ENCODE peak calls at places on chromosome 20, in nine cellular contexts. M, O, X, R, V, Y, G, K and I are unnamed samples.

GRCh38 chr20:22821826-22822225 is 213.3 kb upstream of the SSTR4 start:
- DNase-seq in M (no peak), O (no peak), X (no peak), R (no peak), V (no peak), Y (no peak), G (no peak), K (no peak), I (no peak)

GRCh38 chr20:5161536-5162164 is 34.8 kb downstream of the CDS2 start:
- DNase-seq in M (no peak), O (no peak), X (no peak), R (no peak), V (no peak), Y (no peak), G (no peak), K (no peak), I (no peak)

GRCh38 chr20:63592661-63593060 is 18.6 kb upstream of the HELZ2 start:
- DNase-seq in M (no peak), O (no peak), X (no peak), R (no peak), V (no peak), Y (no peak), G (no peak), K (no peak), I (no peak)

GRCh38 chr20:9392892-9393857 is 121.2 kb upstream of the LAMP5 start:
- DNase-seq in M (peak), O (peak), X (peak), R (peak), V (peak), Y (peak), G (peak), K (peak), I (peak)

GRCh38 chr20:16397053-16397452 is 176.2 kb downstream of the KIF16B start:
- DNase-seq in M (no peak), O (no peak), X (peak), R (no peak), V (no peak), Y (peak), G (no peak), K (peak), I (peak)

GRCh38 chr20:34525709-34526416 is 9.6 kb downstream of the DYNLRB1 start:
- DNase-seq in M (peak), O (peak), X (peak), R (no peak), V (peak), Y (peak), G (peak), K (peak), I (peak)

GRCh38 chr20:20017001-20017851 is at the start of gene NAA20:
- DNase-seq in M (peak), O (peak), X (peak), R (peak), V (peak), Y (peak), G (peak), K (peak), I (peak)

GRCh38 chr20:64244870-64245603 is 10.5 kb upstream of the PCMTD2 start:
- DNase-seq in M (no peak), O (no peak), X (no peak), R (no peak), V (no peak), Y (no peak), G (no peak), K (no peak), I (no peak)

GRCh38 chr20:49475979-49476378 is 6.5 kb downstream of the KCNB1 start:
- DNase-seq in M (no peak), O (no peak), X (no peak), R (no peak), V (no peak), Y (no peak), G (no peak), K (peak), I (no peak)

GRCh38 chr20:4076671-4077070 is 61.3 kb upstream of the RNF24 start:
- DNase-seq in M (peak), O (peak), X (peak), R (no peak), V (no peak), Y (no peak), G (no peak), K (peak), I (peak)

GRCh38 chr20:47529840-47530239 is 28.2 kb downstream of the NCOA3 start:
- DNase-seq in M (no peak), O (peak), X (no peak), R (no peak), V (no peak), Y (no peak), G (no peak), K (peak), I (no peak)

GRCh38 chr20:19205999-19206398 is 6.4 kb upstream of the SLC24A3 start:
- DNase-seq in M (peak), O (peak), X (peak), R (peak), V (peak), Y (peak), G (peak), K (peak), I (peak)

GRCh38 chr20:21139881-21140566 is 14.1 kb downstream of the KIZ start:
- DNase-seq in M (no peak), O (no peak), X (no peak), R (no peak), V (no peak), Y (no peak), G (peak), K (no peak), I (no peak)

GRCh38 chr20:59525500-59526241 is 78.7 kb upstream of the PHACTR3 start:
- DNase-seq in M (peak), O (peak), X (peak), R (peak), V (peak), Y (peak), G (peak), K (peak), I (peak)

GRCh38 chr20:63023071-63023835 is 16.5 kb upstream of the BHLHE23 start:
- DNase-seq in M (no peak), O (no peak), X (no peak), R (no peak), V (no peak), Y (no peak), G (no peak), K (no peak), I (no peak)

GRCh38 chr20:53089866-53090265 is 117.7 kb downstream of the TSHZ2 start:
- DNase-seq in M (no peak), O (no peak), X (no peak), R (no peak), V (no peak), Y (no peak), G (no peak), K (no peak), I (no peak)

GRCh38 chr20:61784801-61785566 is 280.7 kb downstream of the TAF4 start:
- DNase-seq in M (no peak), O (no peak), X (no peak), R (no peak), V (no peak), Y (no peak), G (no peak), K (no peak), I (no peak)
- TF ChIP-seq CTCF in M (no peak), O (no peak), X (no peak), R (no peak), V (no peak), Y (no peak), G (no peak), K (no peak), I (no peak)

DNA sequence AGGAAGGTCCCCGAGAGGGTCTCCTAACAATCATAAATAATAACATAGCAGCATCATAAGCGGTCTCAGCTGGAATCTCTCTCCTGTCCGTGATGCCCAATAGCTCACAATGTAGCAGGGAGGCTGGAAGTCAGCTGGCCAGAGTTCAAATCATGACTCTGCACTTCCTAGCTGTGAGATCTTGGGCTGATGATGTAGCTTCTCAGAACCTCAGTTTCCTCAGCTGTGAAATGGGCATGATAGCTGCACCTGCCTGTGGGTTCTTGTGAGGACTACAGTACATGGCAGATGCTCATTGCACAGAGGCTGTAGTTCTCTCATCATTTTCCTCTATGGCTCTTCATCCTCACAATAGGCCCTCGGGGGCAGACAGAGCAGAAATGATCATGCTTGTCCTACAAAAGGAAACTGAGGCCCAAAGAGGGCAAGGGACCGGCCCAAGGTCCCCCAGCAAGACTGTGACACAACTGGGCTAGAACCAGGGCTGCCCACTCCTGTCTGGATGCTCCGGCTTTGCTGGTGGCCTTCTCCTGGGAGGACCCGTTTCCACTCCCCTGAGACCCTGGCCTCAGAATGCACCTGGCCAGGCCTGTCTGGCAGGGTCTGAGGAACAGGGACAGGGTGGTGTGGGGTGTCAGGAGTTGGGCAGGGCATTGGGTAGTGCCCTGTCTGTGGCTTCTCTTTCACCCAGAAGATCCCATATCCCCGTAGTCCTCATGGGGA is 17.7 kb downstream of the SLC12A5 start:
- DNase-seq in M (no peak), O (no peak), X (no peak), R (no peak), V (no peak), Y (no peak), G (no peak), K (no peak), I (no peak)
- H3K27ac ChIP-seq in M (no peak), O (no peak), X (no peak), R (no peak), V (no peak), Y (no peak), G (no peak), K (no peak), I (no peak)

DNA sequence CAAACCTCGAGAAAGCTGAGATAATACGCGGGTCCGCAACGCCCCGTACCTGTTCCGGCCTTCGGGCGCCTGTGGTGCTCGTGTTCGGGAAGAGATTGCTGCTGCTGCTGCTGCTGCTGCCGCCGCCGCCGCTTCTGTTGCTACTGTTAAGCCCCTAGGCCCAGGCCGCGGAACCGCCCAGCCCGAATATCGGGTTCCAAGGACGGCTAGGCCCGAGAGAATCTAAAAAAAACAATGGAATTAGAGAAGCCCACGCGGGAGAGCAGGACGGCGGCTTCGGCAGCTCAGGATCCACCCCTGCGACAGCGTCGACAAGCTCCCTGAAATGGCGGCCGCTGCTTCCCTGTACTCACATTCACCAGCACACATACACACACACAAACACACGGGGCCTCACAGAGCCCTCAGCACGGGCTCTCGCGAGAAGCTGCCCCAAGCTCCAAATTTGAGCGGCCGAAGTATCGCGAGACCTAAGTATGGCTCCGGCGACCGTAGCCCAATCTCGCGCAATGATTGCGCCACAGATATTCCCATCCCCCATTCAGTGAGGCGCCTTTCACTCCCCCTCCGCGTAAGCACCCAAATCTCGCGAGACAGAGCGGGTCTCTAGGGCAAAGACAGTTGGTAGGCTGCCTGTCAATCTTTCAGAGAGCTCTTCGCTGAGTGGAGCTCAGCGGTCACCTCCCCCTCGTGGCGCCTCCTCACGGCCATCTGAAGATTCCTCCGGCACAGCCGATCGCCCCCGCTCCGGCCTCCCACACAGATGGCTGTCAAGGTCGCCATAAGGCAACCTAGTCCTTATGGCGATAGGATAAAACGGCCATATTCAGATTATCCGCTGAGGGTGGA is at the start of gene RBM39:
- DNase-seq in M (peak), O (peak), X (peak), R (peak), V (peak), Y (peak), G (peak), K (peak), I (peak)
- TF ChIP-seq CTCF in M (peak), O (peak), X (peak), R (peak), V (no peak), Y (peak), G (peak), K (peak), I (peak)

GRCh38 chr20:57396212-57396611 is 5.0 kb downstream of the RBM38 start:
- DNase-seq in M (no peak), O (no peak), X (no peak), R (no peak), V (no peak), Y (no peak), G (no peak), K (no peak), I (no peak)

GRCh38 chr20:57397693-57398108 is 6.5 kb downstream of the RBM38 start:
- DNase-seq in M (no peak), O (no peak), X (no peak), R (peak), V (no peak), Y (no peak), G (no peak), K (no peak), I (no peak)

GRCh38 chr20:57396638-57397003 is 5.4 kb downstream of the RBM38 start:
- DNase-seq in M (no peak), O (no peak), X (no peak), R (no peak), V (no peak), Y (no peak), G (no peak), K (no peak), I (no peak)

GRCh38 chr20:57398231-57398821 is 7.1 kb downstream of the RBM38 start:
- DNase-seq in M (no peak), O (no peak), X (no peak), R (peak), V (no peak), Y (peak), G (no peak), K (no peak), I (peak)

GRCh38 chr20:57397004-57397692 is 6.0 kb downstream of the RBM38 start:
- DNase-seq in M (no peak), O (no peak), X (peak), R (peak), V (no peak), Y (no peak), G (no peak), K (no peak), I (no peak)
- H3K27ac ChIP-seq in M (no peak), O (no peak), X (no peak), R (peak), V (no peak), Y (peak), G (no peak), K (peak), I (peak)

DNA sequence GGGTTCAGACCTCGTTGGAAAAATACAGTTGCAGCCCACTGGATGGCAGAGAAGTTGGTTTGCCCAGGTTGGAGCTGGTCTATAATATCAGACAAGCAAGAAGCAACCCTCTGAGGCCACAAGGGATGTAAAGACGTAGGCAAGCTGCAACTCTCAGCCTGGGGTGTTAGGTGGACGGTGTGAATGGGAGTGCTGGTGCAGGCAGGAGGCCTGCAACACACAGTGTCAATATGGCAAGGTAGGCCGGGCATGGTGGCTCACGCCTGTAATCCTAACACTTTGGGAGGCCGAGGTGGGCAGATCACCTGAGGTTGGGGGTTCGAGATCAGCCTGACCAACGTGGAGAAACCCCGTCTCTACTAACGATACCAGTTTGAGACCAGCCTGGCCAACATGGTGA is 10.5 kb downstream of the VPS16 start:
- DNase-seq in M (no peak), O (no peak), X (no peak), R (no peak), V (no peak), Y (no peak), G (no peak), K (no peak), I (no peak)
- TF ChIP-seq CTCF in M (no peak), O (no peak), X (no peak), R (no peak), V (no peak), Y (no peak), G (no peak), K (no peak), I (no peak)

DNA sequence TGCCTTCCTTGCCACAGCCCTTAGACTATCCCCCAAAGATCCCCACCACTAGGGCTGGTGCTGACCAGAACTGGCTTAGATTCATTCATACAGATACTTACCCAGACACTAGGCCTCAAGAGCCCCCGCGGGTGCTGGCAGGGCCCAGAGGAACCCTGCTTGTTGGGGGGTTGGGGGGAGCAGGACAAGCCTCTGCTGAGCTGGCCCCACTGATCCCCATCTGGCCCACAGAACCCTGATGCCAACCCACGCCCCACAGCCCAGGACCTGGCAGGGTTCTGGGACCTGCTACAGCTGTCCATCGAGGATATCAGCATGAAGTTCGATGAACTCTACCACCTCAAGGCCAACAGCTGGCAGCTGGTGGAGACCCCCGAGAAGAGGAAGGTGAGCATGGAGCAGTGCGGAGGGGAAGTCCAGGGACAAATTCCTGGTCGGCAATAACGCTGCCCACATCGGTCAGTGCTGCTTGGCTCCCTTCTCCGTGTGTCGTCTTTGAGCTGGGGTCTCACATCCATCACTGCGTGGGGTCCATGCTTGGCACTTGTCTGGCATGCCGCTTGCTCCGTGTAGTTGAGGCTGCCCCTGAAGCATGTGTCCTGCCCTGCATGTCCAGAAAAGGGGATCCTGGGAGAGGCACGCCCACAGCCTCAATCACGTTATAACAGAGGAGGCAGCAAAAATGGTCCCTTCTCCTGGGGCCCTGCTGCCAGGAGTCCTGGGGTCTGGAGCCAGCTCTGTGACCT is 15.5 kb upstream of the MYL9 start:
- DNase-seq in M (no peak), O (no peak), X (no peak), R (no peak), V (no peak), Y (no peak), G (no peak), K (no peak), I (no peak)
- H3K27ac ChIP-seq in M (no peak), O (no peak), X (no peak), R (no peak), V (no peak), Y (no peak), G (no peak), K (peak), I (no peak)

GRCh38 chr20:54172856-54173652 is 732 bp downstream of the CYP24A1 start:
- DNase-seq in M (no peak), O (no peak), X (peak), R (no peak), V (no peak), Y (no peak), G (no peak), K (peak), I (no peak)
- TF ChIP-seq CTCF in M (no peak), O (no peak), X (no peak), R (no peak), V (no peak), Y (no peak), G (peak), K (no peak), I (no peak)

GRCh38 chr20:11891081-11891826 is 26.4 kb upstream of the BTBD3 start:
- DNase-seq in M (peak), O (peak), X (peak), R (no peak), V (peak), Y (peak), G (peak), K (peak), I (peak)
- H3K27ac ChIP-seq in M (peak), O (peak), X (peak), R (no peak), V (peak), Y (peak), G (peak), K (peak), I (peak)

DNA sequence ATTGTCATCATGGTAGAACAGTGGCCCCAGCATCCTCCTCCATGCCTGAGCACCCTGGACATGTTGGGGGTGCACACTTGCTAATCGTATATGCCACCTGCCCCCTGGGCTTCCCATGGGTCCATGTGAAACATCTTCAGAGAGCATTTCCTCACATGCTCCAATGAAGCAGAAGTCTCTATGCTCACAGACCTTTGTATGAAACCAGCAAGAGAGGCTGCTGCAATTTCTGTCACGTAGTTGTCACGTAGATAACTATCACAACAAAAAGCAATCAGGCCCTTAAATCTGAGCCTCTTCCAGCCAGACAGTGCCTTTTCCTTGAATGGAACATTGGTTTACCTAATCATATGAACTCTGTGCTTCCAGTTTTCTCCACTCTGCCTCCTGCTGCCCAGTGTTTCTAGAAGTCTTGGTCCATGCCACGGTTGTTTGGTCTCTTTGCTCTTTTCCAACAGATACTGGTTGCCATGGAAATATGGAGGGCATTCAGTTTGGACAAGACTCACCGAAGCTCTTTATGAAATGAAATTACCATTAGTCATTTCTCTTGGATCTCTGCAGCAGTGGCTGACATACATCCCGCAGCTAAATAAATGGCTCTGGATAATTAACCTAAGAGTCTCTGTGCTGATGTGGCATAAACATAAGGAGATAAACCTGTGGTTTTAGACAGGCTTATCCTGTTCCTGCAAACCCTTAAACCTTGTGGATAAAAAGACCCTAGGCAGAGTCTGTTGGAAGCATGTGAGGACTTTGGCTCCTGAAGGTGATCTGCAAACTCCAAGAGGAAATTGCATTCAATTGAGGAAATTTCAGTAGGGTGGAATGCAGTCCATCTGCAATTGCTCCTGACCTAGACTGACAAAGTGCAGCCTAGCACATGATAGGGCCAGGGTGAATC is 172.7 kb upstream of the SYNDIG1 start:
- DNase-seq in M (no peak), O (no peak), X (no peak), R (no peak), V (no peak), Y (no peak), G (no peak), K (no peak), I (no peak)
- TF ChIP-seq CTCF in M (no peak), O (no peak), X (no peak), R (no peak), V (no peak), Y (no peak), G (no peak), K (no peak), I (no peak)